ENCODE peak calls at places on chromosome 6, in ten cellular contexts. E is stimulated activated CD4-positive, alpha-beta T cell treated with anti-CD3 and anti-CD28 coated beads, Interleukin-4, amount 100 ng/mL, for 1 hour; A is endothelial cell; P is stimulated activated CD8-positive, alpha-beta memory T cell treated with anti-CD3 and anti-CD28 coated beads, Interleukin-2, amount 100 ng/mL, for 1 hour; U is pons; K is non-pigmented ciliary epithelial cell; Z is substantia nigra; O is activated CD4-positive, alpha-beta T cell treated with anti-CD3 and anti-CD28 coated beads for 4 hours; H is caudate nucleus; Q is WTC11. G is an unnamed sample.

GRCh38 chr6:152404936-152405595 is 232.1 kb downstream of the SYNE1 start:
- DNase-seq in P (no peak), A (no peak), Q (no peak), H (no peak), O (no peak), Z (no peak), U (no peak), E (no peak), K (no peak), G (no peak)

GRCh38 chr6:11315743-11316437 is 83.4 kb upstream of the NEDD9 start:
- DNase-seq in E (no peak), P (no peak), O (no peak), H (no peak), U (no peak), A (no peak), Z (no peak), Q (no peak), K (peak), G (no peak)

GRCh38 chr6:169976301-169977081 is 225.1 kb downstream of the ERMARD start:
- DNase-seq in H (no peak), K (no peak), Q (no peak), Z (no peak), O (no peak), E (no peak), U (no peak), P (no peak), A (no peak), G (no peak)

GRCh38 chr6:166477647-166478365 is 95.1 kb upstream of the MPC1 start:
- DNase-seq in U (no peak), O (no peak), H (no peak), Q (no peak), P (no peak), K (no peak), Z (no peak), E (no peak), A (no peak), G (no peak)

GRCh38 chr6:34459899-34460593 is 5.8 kb upstream of the PACSIN1 start:
- DNase-seq in A (peak), K (peak), Q (peak), H (peak), E (peak), O (peak), Z (no peak), P (peak), U (peak), G (peak)

GRCh38 chr6:20826378-20826777 is 292.1 kb downstream of the CDKAL1 start:
- DNase-seq in A (no peak), U (no peak), H (no peak), K (no peak), E (no peak), Q (no peak), O (no peak), P (no peak), Z (no peak), G (no peak)

GRCh38 chr6:16092140-16092539 is 36.7 kb upstream of the MYLIP start:
- DNase-seq in O (no peak), H (no peak), K (no peak), Z (no peak), P (no peak), Q (no peak), U (no peak), E (no peak), A (peak), G (no peak)

GRCh38 chr6:157787080-157787479 is 36.0 kb upstream of the SNX9 start:
- DNase-seq in Q (no peak), Z (no peak), U (no peak), P (no peak), H (no peak), E (no peak), K (no peak), A (no peak), O (no peak), G (no peak)

GRCh38 chr6:167426620-167427019 is 101.7 kb downstream of the TTLL2 start:
- DNase-seq in Z (no peak), Q (no peak), U (no peak), A (no peak), E (no peak), P (no peak), H (no peak), O (no peak), K (no peak), G (no peak)

GRCh38 chr6:7165002-7165735 is 57.4 kb downstream of the RREB1 start:
- DNase-seq in O (no peak), A (no peak), E (no peak), K (no peak), Z (no peak), Q (no peak), H (no peak), U (no peak), P (no peak), G (no peak)

GRCh38 chr6:39819676-39820075 is 27.5 kb downstream of the DAAM2 start:
- DNase-seq in E (no peak), K (no peak), H (no peak), Q (no peak), Z (no peak), U (no peak), O (no peak), P (no peak), A (no peak), G (no peak)

GRCh38 chr6:160445130-160445529 is 97.0 kb downstream of the SLC22A3 start:
- DNase-seq in A (no peak), K (no peak), E (no peak), Z (no peak), P (no peak), Q (no peak), U (no peak), H (no peak), O (no peak), G (no peak)

GRCh38 chr6:27894839-27895762 is 17.1 kb downstream of the OR2B2 start:
- DNase-seq in U (peak), H (peak), P (peak), E (peak), K (no peak), Z (peak), A (peak), Q (no peak), O (peak), G (peak)

GRCh38 chr6:9623985-9624384 is 790.9 kb downstream of the TFAP2A start:
- DNase-seq in O (no peak), A (no peak), P (no peak), Q (no peak), U (no peak), H (no peak), E (no peak), K (no peak), Z (no peak), G (no peak)

GRCh38 chr6:157056275-157056674 is 267.0 kb downstream of the TMEM242 start:
- DNase-seq in Z (no peak), A (no peak), E (peak), U (no peak), H (no peak), P (no peak), Q (no peak), O (no peak), K (no peak), G (no peak)

GRCh38 chr6:169589293-169589692 is 112.5 kb downstream of the WDR27 start:
- DNase-seq in U (no peak), Q (no peak), A (no peak), P (no peak), K (peak), E (no peak), O (no peak), H (no peak), Z (no peak), G (no peak)

GRCh38 chr6:111588366-111588765 is 17.3 kb downstream of the TRAF3IP2 start:
- DNase-seq in A (no peak), U (no peak), P (no peak), K (no peak), Q (no peak), Z (no peak), H (no peak), O (no peak), E (no peak), G (no peak)